ENCODE peak calls at places on chromosomes 7 and 10, in six cellular contexts. R is neural progenitor cell, P is AG09309, X is adrenal gland, W is IMR-90, D is epithelial cell of proximal tubule. F is an unnamed sample.

GRCh38 chr10:30063098-30063497 is 3.7 kb upstream of the JCAD start:
- DNase-seq in R (no peak), P (peak; percentile 71), X (no peak), W (peak; percentile 85), D (peak; percentile 49), F (no peak)

GRCh38 chr7:154928136-154929005 is 74.6 kb downstream of the PAXIP1 start:
- DNase-seq in R (no peak), P (peak; percentile 89), X (peak; percentile 41), W (peak; percentile 93), D (peak; percentile 98), F (peak; percentile 73)

GRCh38 chr10:451021-451471 is 238.4 kb downstream of the DIP2C start:
- DNase-seq in R (no peak), P (no peak), X (no peak), W (no peak), D (no peak), F (no peak)

GRCh38 chr10:94279835-94280709 is 82.7 kb downstream of the NOC3L start:
- DNase-seq in R (peak; percentile 80), P (no peak), X (peak; percentile 47), W (peak; percentile 29), D (no peak), F (no peak)

GRCh38 chr10:89348458-89348857 is 20.7 kb downstream of the IFIT3 start:
- DNase-seq in R (peak; percentile 36), P (no peak), X (no peak), W (no peak), D (no peak), F (no peak)

GRCh38 chr10:38025283-38025682 is 14.8 kb downstream of the ZNF33A start:
- DNase-seq in R (no peak), P (no peak), X (no peak), W (no peak), D (no peak), F (no peak)

GRCh38 chr10:83212632-83213349 is 926.5 kb upstream of the GHITM start:
- DNase-seq in R (no peak), P (peak; percentile 51), X (no peak), W (no peak), D (peak; percentile 1), F (no peak)

GRCh38 chr10:21417172-21417712 is 108.2 kb downstream of the SKIDA1 start:
- DNase-seq in R (no peak), P (no peak), X (no peak), W (no peak), D (no peak), F (no peak)

GRCh38 chr7:89775459-89775858 is 378.8 kb upstream of the STEAP1 start:
- DNase-seq in R (no peak), P (no peak), X (no peak), W (no peak), D (peak; percentile 37), F (no peak)

GRCh38 chr7:41574377-41574776 is 128.5 kb downstream of the INHBA start:
- DNase-seq in R (no peak), P (peak; percentile 8), X (no peak), W (peak; percentile 83), D (no peak), F (peak; percentile 51)

GRCh38 chr10:31509989-31510388 is 191.0 kb downstream of the ZEB1 start:
- DNase-seq in R (no peak), P (no peak), X (no peak), W (no peak), D (no peak), F (no peak)

GRCh38 chr7:19674266-19674960 is 34.4 kb downstream of the POLR1F start:
- DNase-seq in R (peak; percentile 5), P (peak; percentile 34), X (no peak), W (no peak), D (no peak), F (no peak)

GRCh38 chr10:111037868-111038267 is 39.0 kb upstream of the ADRA2A start:
- DNase-seq in R (no peak), P (no peak), X (no peak), W (no peak), D (no peak), F (no peak)

GRCh38 chr7:106094780-106095179 is 17.3 kb downstream of the SYPL1 start:
- DNase-seq in R (no peak), P (no peak), X (no peak), W (no peak), D (no peak), F (no peak)
- TF ChIP-seq CTCF in R (no peak), P (no peak), X (no peak), W (no peak), D (peak; percentile 11), F (no peak)

GRCh38 chr7:128909605-128910568 is 622 bp downstream of the KCP start:
- DNase-seq in R (peak; percentile 70), P (no peak), X (no peak), W (peak; percentile 23), D (no peak), F (no peak)
- H3K4me3 ChIP-seq in R (peak overlapping the region; percentile 48), P (peak overlapping the region; percentile 44), X (peak overlapping the region; percentile 36), W (peak overlapping the region; percentile 9), D (peak overlapping the region; percentile 63), F (peak overlapping the region; percentile 54)

GRCh38 chr10:27503498-27504006 is 552 bp upstream of the RAB18 start:
- DNase-seq in R (no peak), P (no peak), X (no peak), W (no peak), D (no peak), F (no peak)

GRCh38 chr10:27506280-27506679 is 2.2 kb downstream of the RAB18 start:
- DNase-seq in R (no peak), P (no peak), X (no peak), W (peak; percentile 58), D (no peak), F (no peak)

GRCh38 chr10:27504897-27505457 is 873 bp downstream of the RAB18 start:
- DNase-seq in R (no peak), P (no peak), X (peak; percentile 43), W (peak; percentile 59), D (no peak), F (no peak)

GRCh38 chr10:27500886-27501285 is 3.2 kb upstream of the RAB18 start:
- DNase-seq in R (no peak), P (no peak), X (no peak), W (no peak), D (no peak), F (no peak)

GRCh38 chr10:27504007-27504890 is at the start of gene RAB18:
- DNase-seq in R (peak; percentile 97), P (peak; percentile 93), X (peak; percentile 99), W (peak; percentile 99), D (peak; percentile 79), F (peak; percentile 90)
- TF ChIP-seq CTCF in R (no peak), P (no peak), X (no peak), W (no peak), D (no peak), F (peak; percentile 20)

GRCh38 chr7:100432053-100432452 is 2.4 kb downstream of the MEPCE start:
- DNase-seq in R (no peak), P (no peak), X (no peak), W (no peak), D (no peak), F (no peak)
- H3K4me3 ChIP-seq in R (peak overlapping the region; percentile 71), P (no peak overlapping the region), X (no peak overlapping the region), W (no peak overlapping the region), D (no peak overlapping the region), F (peak overlapping the region; percentile 6)

GRCh38 chr7:22548313-22548712 is 48.3 kb upstream of the STEAP1B start:
- DNase-seq in R (no peak), P (no peak), X (no peak), W (no peak), D (no peak), F (no peak)

GRCh38 chr7:22551768-22552513 is 52.0 kb upstream of the STEAP1B start:
- DNase-seq in R (no peak), P (no peak), X (no peak), W (no peak), D (no peak), F (no peak)

GRCh38 chr7:22549667-22550513 is 49.9 kb upstream of the STEAP1B start:
- DNase-seq in R (peak; percentile 83), P (no peak), X (peak; percentile 32), W (peak; percentile 7), D (no peak), F (no peak)

GRCh38 chr7:22549051-22549450 is 49.1 kb upstream of the STEAP1B start:
- DNase-seq in R (no peak), P (no peak), X (no peak), W (no peak), D (no peak), F (no peak)

GRCh38 chr7:22550514-22551010 is 50.6 kb upstream of the STEAP1B start:
- DNase-seq in R (no peak), P (no peak), X (no peak), W (no peak), D (no peak), F (no peak)
- TF ChIP-seq CTCF in R (no peak), P (no peak), X (no peak), W (no peak), D (no peak), F (no peak)

DNA sequence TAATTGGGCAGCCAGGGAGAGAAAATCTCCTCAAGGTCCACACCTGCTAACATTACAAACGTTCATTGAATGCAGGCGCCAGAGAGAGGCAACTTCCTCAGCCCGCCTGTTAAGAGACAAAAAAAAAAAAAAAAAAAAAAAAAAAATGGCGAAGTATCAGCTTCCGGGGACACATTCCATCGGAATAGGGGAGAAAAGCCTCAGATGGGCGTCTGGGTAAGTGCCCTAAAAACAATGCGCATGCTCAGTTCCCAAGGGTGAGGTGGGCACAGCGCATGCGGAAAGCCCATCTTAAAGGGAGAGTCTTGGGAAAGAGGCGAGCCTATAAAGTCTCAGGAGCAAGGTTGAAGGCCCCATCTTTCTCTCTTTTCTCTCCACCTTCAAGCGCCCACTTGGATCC is 1139.7 kb upstream of the CELF2 start:
- DNase-seq in R (no peak), P (no peak), X (no peak), W (no peak), D (no peak), F (no peak)
- H3K4me3 ChIP-seq in R (no peak overlapping the region), P (no peak overlapping the region), X (no peak overlapping the region), W (no peak overlapping the region), D (no peak overlapping the region), F (no peak overlapping the region)

DNA sequence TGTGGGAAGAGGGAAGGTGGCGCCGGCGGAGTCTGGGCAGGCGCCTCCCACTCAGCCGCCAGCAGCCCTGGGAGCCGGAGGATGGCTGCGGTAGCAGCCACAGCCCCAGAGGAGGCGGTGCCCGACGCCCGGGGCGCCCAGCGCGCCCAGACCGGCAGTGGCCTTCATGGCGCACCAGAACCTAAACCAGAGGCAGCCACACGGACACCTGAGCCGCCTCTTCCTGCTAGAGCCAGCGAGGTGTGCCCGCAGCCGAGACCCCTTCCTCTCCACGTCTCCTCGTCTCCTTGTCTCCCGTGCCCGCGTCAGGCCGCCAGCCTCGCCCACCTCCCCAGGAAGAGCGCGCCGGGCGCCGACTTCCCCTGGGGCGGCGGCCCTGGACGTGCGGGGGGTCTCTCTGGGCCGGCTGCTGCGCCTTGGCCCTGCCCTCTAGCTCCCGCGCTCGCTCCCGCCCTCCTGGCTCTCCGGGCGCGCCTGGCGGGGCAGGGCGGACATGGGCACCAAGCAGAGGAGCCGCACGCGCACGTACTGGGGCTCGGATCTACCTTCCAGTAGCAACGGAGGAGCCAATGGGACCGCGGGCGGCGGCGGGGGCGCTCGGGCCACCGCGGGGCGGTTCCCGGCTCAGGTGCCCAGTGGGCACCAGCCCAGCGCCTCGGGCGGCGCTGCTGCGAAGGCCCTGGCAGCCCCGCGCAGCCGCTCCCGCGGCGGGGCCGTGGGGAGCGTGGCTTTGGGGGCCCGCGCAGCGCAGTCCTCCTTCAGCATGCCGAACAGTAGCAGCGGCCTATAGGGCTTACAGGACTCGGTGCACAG is 33.0 kb upstream of the SFTPD start:
- DNase-seq in R (peak; percentile 71), P (no peak), X (peak; percentile 42), W (peak; percentile 2), D (no peak), F (no peak)
- TF ChIP-seq CTCF in R (no peak), P (no peak), X (no peak), W (no peak), D (peak; percentile 10), F (peak; percentile 5)

F was measured in AG04449.